ENCODE peak calls at places on chromosomes 13 and 19, in nine cellular contexts. Q, B, U, M, P, W, E, X and F are unnamed samples.

GRCh38 chr19:14542721-14543328 is 13.4 kb downstream of the TECR start:
- DNase-seq in Q (no peak), B (peak; percentile 41), U (no peak), M (no peak), P (no peak), W (no peak), E (no peak), X (no peak), F (peak; percentile 41)

GRCh38 chr13:110466261-110466660 is 95.3 kb downstream of the RAB20 start:
- DNase-seq in Q (no peak), B (no peak), U (peak; percentile 42), M (no peak), P (no peak), W (no peak), E (no peak), X (peak; percentile 87), F (no peak)

GRCh38 chr13:106561551-106562170 is 6.3 kb downstream of the ARGLU1 start:
- DNase-seq in Q (no peak), B (no peak), U (no peak), M (no peak), P (peak; percentile 59), W (no peak), E (peak; percentile 35), X (peak; percentile 55), F (peak; percentile 52)

GRCh38 chr13:29905845-29906244 is 55.4 kb upstream of the UBL3 start:
- DNase-seq in Q (no peak), B (no peak), U (no peak), M (no peak), P (peak; percentile 66), W (no peak), E (no peak), X (no peak), F (no peak)

GRCh38 chr13:44165895-44166496 is 207.6 kb upstream of the SERP2 start:
- DNase-seq in Q (no peak), B (no peak), U (no peak), M (no peak), P (no peak), W (no peak), E (no peak), X (no peak), F (no peak)

GRCh38 chr13:43935878-43936277 is 56.2 kb downstream of the LACC1 start:
- DNase-seq in Q (no peak), B (no peak), U (no peak), M (no peak), P (no peak), W (no peak), E (no peak), X (no peak), F (no peak)

GRCh38 chr13:42656136-42656535 is 82.2 kb downstream of the TNFSF11 start:
- DNase-seq in Q (no peak), B (no peak), U (peak; percentile 41), M (no peak), P (no peak), W (no peak), E (no peak), X (peak; percentile 79), F (no peak)

GRCh38 chr13:20159646-20160345 is 1.1 kb downstream of the GJA3 start:
- DNase-seq in Q (no peak), B (no peak), U (no peak), M (no peak), P (peak; percentile 40), W (no peak), E (no peak), X (peak; percentile 51), F (no peak)

GRCh38 chr19:8180018-8180417 is 29.2 kb upstream of the CERS4 start:
- DNase-seq in Q (no peak), B (no peak), U (no peak), M (no peak), P (no peak), W (no peak), E (no peak), X (no peak), F (no peak)

GRCh38 chr19:35306473-35307246 is 14.7 kb downstream of the MAG start:
- DNase-seq in Q (no peak), B (no peak), U (no peak), M (no peak), P (no peak), W (no peak), E (no peak), X (peak; percentile 48), F (no peak)

GRCh38 chr13:98664924-98665637 is 87.4 kb downstream of the SLC15A1 start:
- DNase-seq in Q (no peak), B (no peak), U (no peak), M (no peak), P (peak; percentile 45), W (no peak), E (no peak), X (no peak), F (no peak)
- H3K27ac ChIP-seq in Q (no peak overlapping the region), B (no peak overlapping the region), U (no peak overlapping the region), M (no peak overlapping the region), P (peak overlapping the region; percentile 63), W (no peak overlapping the region), E (no peak overlapping the region), X (no peak overlapping the region), F (no peak overlapping the region)

GRCh38 chr19:447816-448546 is 12.9 kb downstream of the SHC2 start:
- DNase-seq in Q (no peak), B (peak; percentile 89), U (no peak), M (no peak), P (no peak), W (no peak), E (peak; percentile 8), X (no peak), F (peak; percentile 46)

GRCh38 chr19:449916-450315 is 10.9 kb downstream of the SHC2 start:
- DNase-seq in Q (no peak), B (no peak), U (no peak), M (no peak), P (no peak), W (no peak), E (no peak), X (no peak), F (no peak)

GRCh38 chr19:443005-443404 is 17.8 kb downstream of the SHC2 start:
- DNase-seq in Q (no peak), B (no peak), U (no peak), M (no peak), P (no peak), W (no peak), E (peak; percentile 2), X (no peak), F (no peak)

GRCh38 chr19:444677-445210 is 16.1 kb downstream of the SHC2 start:
- DNase-seq in Q (no peak), B (no peak), U (no peak), M (no peak), P (no peak), W (no peak), E (peak; percentile 9), X (no peak), F (no peak)

DNA sequence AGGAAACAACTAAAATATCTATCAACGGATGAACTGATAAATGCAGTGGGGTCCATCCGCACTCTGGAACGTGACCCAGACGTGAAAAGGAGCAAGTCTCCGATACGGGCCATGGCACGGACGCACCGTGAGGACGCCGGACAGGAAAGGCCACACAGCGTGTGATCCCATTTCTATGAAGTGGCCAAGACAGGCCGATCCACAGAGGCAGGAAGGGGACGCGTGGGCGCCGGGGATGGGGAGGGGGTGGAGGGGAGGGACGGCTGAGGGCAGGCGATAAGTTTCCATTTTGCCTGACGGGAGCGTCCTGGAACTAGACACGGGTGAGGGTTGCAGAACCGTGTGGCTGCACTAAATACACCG is 13.8 kb downstream of the SHC2 start:
- DNase-seq in Q (no peak), B (no peak), U (no peak), M (no peak), P (no peak), W (no peak), E (no peak), X (no peak), F (no peak)
- H3K27ac ChIP-seq in Q (no peak overlapping the region), B (no peak overlapping the region), U (no peak overlapping the region), M (no peak overlapping the region), P (no peak overlapping the region), W (no peak overlapping the region), E (no peak overlapping the region), X (no peak overlapping the region), F (no peak overlapping the region)

DNA sequence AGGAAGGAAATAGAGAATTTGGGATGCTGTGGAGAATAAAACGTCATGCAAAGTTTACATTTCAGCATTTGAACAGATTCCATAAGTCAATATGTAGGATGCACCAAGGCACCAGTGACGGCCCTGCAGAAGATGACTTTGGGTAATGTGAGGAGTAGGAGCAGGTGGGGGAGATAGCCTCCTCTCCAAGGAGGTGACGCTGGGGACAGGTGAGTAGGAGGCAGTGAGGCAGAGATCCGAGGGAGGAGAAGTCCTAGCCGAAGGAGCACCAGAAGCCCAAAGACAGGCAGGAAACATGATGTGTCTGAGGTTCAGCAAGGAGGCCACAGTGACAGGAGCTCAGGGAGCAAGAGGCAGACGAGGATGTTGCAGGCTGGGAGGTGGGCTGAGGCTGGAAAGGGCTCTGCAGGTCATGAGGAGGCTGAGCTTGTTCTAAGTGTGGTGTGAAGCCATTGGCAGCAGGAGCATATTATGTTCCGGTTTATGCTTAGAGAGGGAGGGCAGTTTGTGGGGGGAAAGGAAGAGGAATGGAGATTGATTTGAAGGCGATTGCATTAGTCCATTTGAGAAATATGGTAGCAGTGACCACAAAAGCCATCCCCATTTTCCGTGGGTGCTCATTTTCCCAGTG is 55.7 kb upstream of the C1QTNF9 start:
- DNase-seq in Q (no peak), B (no peak), U (no peak), M (no peak), P (no peak), W (no peak), E (peak; percentile 47), X (no peak), F (no peak)
- H3K27ac ChIP-seq in Q (no peak overlapping the region), B (no peak overlapping the region), U (no peak overlapping the region), M (peak overlapping the region; percentile 53), P (no peak overlapping the region), W (peak overlapping the region; percentile 10), E (peak overlapping the region; percentile 77), X (no peak overlapping the region), F (no peak overlapping the region)

GRCh38 chr19:28170066-28170465 is 1042.9 kb downstream of the UQCRFS1 start:
- DNase-seq in Q (no peak), B (no peak), U (no peak), M (no peak), P (no peak), W (no peak), E (no peak), X (peak; percentile 10), F (no peak)

GRCh38 chr19:28168557-28168956 is 1044.4 kb downstream of the UQCRFS1 start:
- DNase-seq in Q (no peak), B (no peak), U (peak; percentile 21), M (no peak), P (peak; percentile 6), W (no peak), E (no peak), X (peak; percentile 63), F (no peak)

GRCh38 chr19:28176193-28176592 is 1036.8 kb downstream of the UQCRFS1 start:
- DNase-seq in Q (no peak), B (no peak), U (no peak), M (no peak), P (no peak), W (no peak), E (no peak), X (peak; percentile 16), F (no peak)

GRCh38 chr19:28169168-28169862 is 1043.6 kb downstream of the UQCRFS1 start:
- DNase-seq in Q (no peak), B (no peak), U (peak; percentile 48), M (no peak), P (no peak), W (no peak), E (no peak), X (peak; percentile 72), F (no peak)

DNA sequence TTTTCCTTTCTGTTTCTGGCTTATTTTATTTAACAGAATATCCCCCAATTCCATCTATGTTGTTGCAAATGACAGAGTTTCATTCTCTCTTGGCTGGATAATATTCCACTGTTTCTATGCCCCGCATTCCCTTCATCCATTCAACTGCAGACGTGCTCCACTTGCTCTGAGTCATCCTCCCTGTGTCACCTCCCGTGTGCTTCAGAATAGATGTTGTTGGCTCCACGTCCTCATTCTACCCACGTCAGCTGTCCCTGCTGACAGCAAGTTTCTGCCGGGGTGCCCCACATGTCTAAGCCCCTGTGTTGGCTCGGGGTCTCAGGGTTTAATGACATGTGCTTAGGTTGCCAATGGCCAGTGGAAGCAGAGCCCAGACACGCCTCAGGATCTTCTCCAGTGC is 1041.0 kb downstream of the UQCRFS1 start:
- DNase-seq in Q (no peak), B (no peak), U (no peak), M (no peak), P (no peak), W (no peak), E (no peak), X (no peak), F (no peak)
- H3K27ac ChIP-seq in Q (no peak overlapping the region), B (no peak overlapping the region), U (no peak overlapping the region), M (no peak overlapping the region), P (no peak overlapping the region), W (no peak overlapping the region), E (no peak overlapping the region), X (no peak overlapping the region), F (no peak overlapping the region)